ENCODE peak calls at places on chromosome 2, in ten cellular contexts. D is right cardiac atrium; F is thoracic aorta; G is DND-41; K is CD8-positive, alpha-beta memory T cell; O is upper lobe of left lung; N is ovary; Z is stomach; Q is heart right ventricle; Y is left ventricle myocardium inferior. A is an unnamed sample. For H3K4me1, the result is how much of the 10 kb centered on the place peaks cover.

GRCh38 chr2:119366161-119366648 is 429 bp downstream of the C2orf76 start:
- DNase-seq in D (no peak), F (no peak), G (no peak), K (no peak), O (no peak), N (no peak), Z (no peak), Q (no peak), Y (no peak), A (peak)

GRCh38 chr2:190655570-190655969 is 6.7 kb downstream of the NAB1 start:
- DNase-seq in D (no peak), F (no peak), G (no peak), K (no peak), O (no peak), N (no peak), Z (no peak), Q (no peak), Y (no peak), A (no peak)

GRCh38 chr2:69779258-69779989 is 37.5 kb downstream of the ANXA4 start:
- DNase-seq in D (no peak), F (no peak), G (no peak), K (no peak), O (no peak), N (no peak), Z (no peak), Q (no peak), Y (no peak), A (peak)

GRCh38 chr2:222318712-222319575 is 20.1 kb upstream of the PAX3 start:
- DNase-seq in D (peak), F (no peak), G (no peak), K (no peak), O (peak), N (no peak), Z (no peak), Q (peak), Y (peak), A (no peak)

GRCh38 chr2:43169091-43169936 is 57.1 kb downstream of the ZFP36L2 start:
- DNase-seq in D (peak), F (no peak), G (no peak), K (no peak), O (no peak), N (no peak), Z (peak), Q (peak), Y (no peak), A (peak)

GRCh38 chr2:205408690-205409089 is 273.6 kb upstream of the NRP2 start:
- DNase-seq in D (no peak), F (no peak), G (no peak), K (no peak), O (no peak), N (no peak), Z (no peak), Q (no peak), Y (no peak), A (no peak)

GRCh38 chr2:65358690-65359400 is 73.6 kb downstream of the SPRED2 start:
- DNase-seq in D (no peak), F (no peak), G (no peak), K (no peak), O (no peak), N (no peak), Z (no peak), Q (no peak), Y (no peak), A (no peak)

GRCh38 chr2:222445226-222445625 is 20.9 kb downstream of the SGPP2 start:
- DNase-seq in D (no peak), F (no peak), G (no peak), K (no peak), O (no peak), N (no peak), Z (no peak), Q (no peak), Y (no peak), A (no peak)

GRCh38 chr2:99636432-99637034 is 146.7 kb upstream of the REV1 start:
- DNase-seq in D (peak), F (no peak), G (no peak), K (no peak), O (peak), N (peak), Z (no peak), Q (peak), Y (peak), A (no peak)

GRCh38 chr2:110101280-110101844 is 14.3 kb downstream of the MALL start:
- DNase-seq in D (peak), F (peak), G (peak), K (no peak), O (peak), N (peak), Z (peak), Q (peak), Y (peak), A (peak)

GRCh38 chr2:197307236-197307932 is 3.2 kb downstream of the ANKRD44 start:
- DNase-seq in D (no peak), F (no peak), G (no peak), K (no peak), O (no peak), N (no peak), Z (no peak), Q (no peak), Y (no peak), A (no peak)

GRCh38 chr2:68828887-68829708 is 42.1 kb downstream of the BMP10 start:
- DNase-seq in D (peak), F (peak), G (peak), K (peak), O (peak), N (peak), Z (peak), Q (peak), Y (peak), A (peak)

GRCh38 chr2:222952204-222952603 is 91.4 kb downstream of the ACSL3 start:
- DNase-seq in D (no peak), F (no peak), G (no peak), K (no peak), O (no peak), N (no peak), Z (peak), Q (no peak), Y (no peak), A (no peak)

GRCh38 chr2:237414056-237414661 is at the start of gene COL6A3:
- DNase-seq in D (peak), F (no peak), G (no peak), K (no peak), O (no peak), N (peak), Z (no peak), Q (peak), Y (peak), A (no peak)

GRCh38 chr2:58702302-58702696 is 461.2 kb upstream of the FANCL start:
- DNase-seq in D (no peak), F (no peak), G (no peak), K (no peak), O (no peak), N (no peak), Z (no peak), Q (no peak), Y (no peak), A (no peak)

GRCh38 chr2:54083440-54083839 is 32.0 kb upstream of the ACYP2 start:
- DNase-seq in D (no peak), F (no peak), G (no peak), K (no peak), O (no peak), N (no peak), Z (no peak), Q (no peak), Y (no peak), A (no peak)

GRCh38 chr2:69082430-69082997 is 69.5 kb downstream of the ANTXR1 start:
- DNase-seq in D (peak), F (no peak), G (no peak), K (no peak), O (no peak), N (peak), Z (peak), Q (peak), Y (peak), A (peak)

GRCh38 chr2:222052934-222053367 is 245.8 kb downstream of the PAX3 start:
- DNase-seq in D (no peak), F (no peak), G (no peak), K (no peak), O (no peak), N (no peak), Z (no peak), Q (no peak), Y (no peak), A (peak)

GRCh38 chr2:41775381-41776025 is 272.3 kb upstream of the PKDCC start:
- DNase-seq in D (no peak), F (no peak), G (no peak), K (no peak), O (no peak), N (no peak), Z (no peak), Q (no peak), Y (no peak), A (no peak)

DNA sequence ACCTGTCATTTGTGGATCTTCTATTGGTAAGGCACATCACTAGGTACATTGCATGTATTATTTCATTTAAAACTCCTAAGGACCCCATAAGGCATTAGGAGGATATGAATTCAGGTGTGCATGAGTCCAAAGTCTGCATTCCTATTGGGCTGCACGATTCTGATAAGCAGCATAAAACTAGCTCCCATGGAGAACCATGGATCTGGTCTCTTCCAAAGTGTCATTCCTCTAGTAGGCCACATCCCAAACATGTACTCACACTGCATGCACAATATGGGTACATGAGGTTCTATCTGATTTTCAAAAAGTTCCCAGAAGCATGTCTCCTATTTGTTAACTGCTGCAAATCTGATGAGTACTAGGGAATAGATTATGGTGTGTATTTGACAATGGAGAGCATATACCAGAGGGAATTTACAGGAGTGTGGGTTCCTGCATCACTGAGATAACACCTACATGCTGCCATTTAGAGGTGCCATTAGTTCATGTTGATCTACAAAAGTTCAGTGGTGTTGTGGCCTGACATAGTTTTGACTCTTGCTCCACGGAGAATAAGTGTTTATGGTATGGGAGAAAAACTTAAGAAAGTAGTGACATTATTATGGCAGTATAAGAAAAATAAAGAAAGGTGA is 11.3 kb downstream of the CYTIP start:
- DNase-seq in D (no peak), F (no peak), G (no peak), K (no peak), O (no peak), N (no peak), Z (no peak), Q (no peak), Y (no peak), A (no peak)
- H3K4me1 ChIP-seq in D (under half), F (under half), G (under half), K (half or more), O (under half), N (under half), Z (half or more), Q (half or more), Y (under half), A (under half)

GRCh38 chr2:85930129-85931124 is 41.6 kb upstream of the ST3GAL5 start:
- DNase-seq in D (no peak), F (no peak), G (no peak), K (no peak), O (no peak), N (no peak), Z (no peak), Q (no peak), Y (no peak), A (no peak)
- H3K4me1 ChIP-seq in D (under half), F (under half), G (under half), K (under half), O (under half), N (under half), Z (under half), Q (under half), Y (under half), A (half or more)

DNA sequence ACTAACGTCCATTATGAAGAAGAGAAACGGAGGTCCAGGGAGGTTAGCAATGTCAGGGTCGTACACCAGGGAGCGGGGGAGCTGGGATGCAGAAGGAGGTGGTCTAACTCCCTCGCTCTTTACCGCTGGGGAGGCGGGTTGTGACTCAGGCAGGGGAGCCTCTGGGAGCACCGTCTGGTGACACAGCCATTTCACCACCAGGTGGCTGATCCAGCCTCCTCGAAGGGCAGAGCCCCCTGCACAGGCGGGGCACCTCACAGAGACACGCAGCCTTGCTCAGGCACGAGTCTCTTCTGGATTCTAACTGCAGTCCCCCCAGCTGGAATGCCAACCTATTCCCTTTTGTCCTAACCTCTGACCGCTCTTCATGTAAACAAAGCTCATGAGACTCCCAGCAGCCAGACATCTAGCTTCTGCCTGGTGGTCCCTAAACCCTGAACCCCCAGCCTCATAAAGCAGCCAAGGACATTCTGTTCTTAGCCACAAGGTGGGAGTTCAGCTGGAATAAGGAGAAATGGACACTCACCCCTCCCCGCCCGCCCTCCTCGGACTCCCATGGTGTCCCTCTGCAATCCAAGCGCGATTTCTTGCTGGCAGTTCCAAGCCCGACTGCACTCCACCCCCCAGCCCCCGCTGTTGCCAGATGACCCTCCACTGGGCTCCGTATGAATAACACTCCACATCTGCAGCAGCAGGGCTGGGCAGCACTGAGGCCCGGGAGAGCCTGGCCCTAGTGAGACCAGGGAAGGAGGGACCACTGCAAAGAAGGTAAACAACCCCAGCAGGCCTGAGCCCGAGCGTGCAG is 84.4 kb downstream of the TNS1 start:
- DNase-seq in D (peak), F (no peak), G (no peak), K (no peak), O (no peak), N (no peak), Z (no peak), Q (no peak), Y (no peak), A (peak)
- H3K4me1 ChIP-seq in D (half or more), F (half or more), G (under half), K (under half), O (half or more), N (half or more), Z (half or more), Q (half or more), Y (half or more), A (half or more)

GRCh38 chr2:152475982-152476381 is 141.0 kb downstream of the FMNL2 start:
- DNase-seq in D (no peak), F (no peak), G (no peak), K (no peak), O (no peak), N (no peak), Z (no peak), Q (no peak), Y (no peak), A (no peak)

GRCh38 chr2:152472524-152472923 is 137.6 kb downstream of the FMNL2 start:
- DNase-seq in D (no peak), F (no peak), G (no peak), K (no peak), O (no peak), N (no peak), Z (no peak), Q (no peak), Y (no peak), A (no peak)

GRCh38 chr2:152471013-152471412 is 136.0 kb downstream of the FMNL2 start:
- DNase-seq in D (no peak), F (no peak), G (no peak), K (no peak), O (no peak), N (no peak), Z (no peak), Q (no peak), Y (no peak), A (no peak)

GRCh38 chr2:152471499-152471898 is 136.5 kb downstream of the FMNL2 start:
- DNase-seq in D (no peak), F (no peak), G (no peak), K (no peak), O (peak), N (no peak), Z (no peak), Q (no peak), Y (no peak), A (no peak)

DNA sequence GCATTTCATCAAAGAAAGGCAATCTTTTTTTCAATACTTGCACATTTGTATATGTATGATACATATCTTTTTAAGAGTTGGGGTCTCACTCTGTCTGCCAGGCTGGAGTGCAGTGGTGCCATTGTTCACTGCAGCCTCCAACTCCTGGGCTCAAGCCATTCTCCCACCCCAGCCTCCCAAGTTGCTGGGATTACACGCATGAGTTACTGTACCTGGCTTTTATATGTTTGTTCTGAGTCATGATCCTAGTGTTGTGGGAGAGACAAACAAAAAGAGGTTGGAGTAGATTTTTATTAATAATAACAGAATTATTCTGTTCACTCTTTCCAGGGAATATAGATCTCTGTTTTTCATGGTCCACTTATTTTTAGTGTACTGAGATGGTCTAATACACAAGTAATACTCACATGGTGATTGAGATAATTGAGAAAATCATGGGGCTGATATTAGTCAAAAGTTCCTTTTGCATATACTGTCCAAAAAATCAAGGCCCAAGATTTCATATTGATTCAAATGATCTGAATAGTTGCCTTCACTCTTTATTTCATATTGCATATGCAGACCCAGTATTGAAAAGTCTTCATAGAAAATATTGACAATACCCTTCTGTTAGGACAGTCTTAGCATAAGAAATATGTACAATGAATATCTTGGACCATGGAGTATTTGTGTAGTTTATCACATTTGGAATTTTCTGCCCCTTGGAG is 138.3 kb downstream of the FMNL2 start:
- DNase-seq in D (no peak), F (no peak), G (no peak), K (no peak), O (no peak), N (no peak), Z (no peak), Q (no peak), Y (no peak), A (peak)
- H3K4me1 ChIP-seq in D (under half), F (half or more), G (under half), K (under half), O (under half), N (under half), Z (half or more), Q (half or more), Y (half or more), A (half or more)

GRCh38 chr2:27796991-27797752 is 25.7 kb downstream of the MRPL33 start:
- DNase-seq in D (no peak), F (no peak), G (no peak), K (no peak), O (no peak), N (no peak), Z (no peak), Q (peak), Y (peak), A (no peak)

GRCh38 chr2:27795093-27795834 is 23.7 kb downstream of the MRPL33 start:
- DNase-seq in D (no peak), F (no peak), G (no peak), K (no peak), O (no peak), N (no peak), Z (no peak), Q (no peak), Y (no peak), A (no peak)

GRCh38 chr2:27792759-27793158 is 21.2 kb downstream of the MRPL33 start:
- DNase-seq in D (no peak), F (no peak), G (no peak), K (no peak), O (no peak), N (no peak), Z (no peak), Q (no peak), Y (no peak), A (no peak)

GRCh38 chr2:27798476-27798875 is 27.0 kb downstream of the MRPL33 start:
- DNase-seq in D (no peak), F (no peak), G (no peak), K (no peak), O (no peak), N (no peak), Z (no peak), Q (no peak), Y (no peak), A (no peak)

DNA sequence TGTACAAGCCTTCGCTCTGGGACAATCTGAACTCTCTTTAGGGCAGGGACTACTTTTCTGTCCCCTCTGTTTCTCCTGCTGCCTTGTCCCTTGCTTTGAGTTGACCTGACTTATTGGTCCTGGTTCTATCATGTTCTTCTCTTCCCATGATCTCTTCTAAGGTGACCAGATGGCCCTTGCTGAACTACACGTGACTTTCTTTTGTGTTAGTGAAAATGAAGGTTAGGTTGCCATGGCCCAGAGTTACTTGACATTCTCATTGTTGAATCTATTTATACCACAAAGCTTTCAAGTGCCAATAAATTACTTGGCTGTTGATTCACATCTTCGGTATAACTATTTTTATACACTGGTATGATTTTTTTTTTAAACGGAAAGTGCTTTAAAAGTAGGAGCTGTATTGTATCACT is 24.4 kb downstream of the MRPL33 start:
- DNase-seq in D (no peak), F (no peak), G (no peak), K (no peak), O (no peak), N (no peak), Z (no peak), Q (no peak), Y (no peak), A (no peak)
- H3K4me1 ChIP-seq in D (under half), F (half or more), G (under half), K (under half), O (under half), N (under half), Z (under half), Q (half or more), Y (half or more), A (half or more)

A was measured in A549.